ENCODE peak calls at places on chromosomes 5 and 9, in nine cellular contexts. W, Z, Q, C, A, S, X, R and D are unnamed samples.

GRCh38 chr9:110114888-110115259 is 93.1 kb downstream of the C9orf152 start:
- DNase-seq in W (no peak), Z (no peak), Q (peak; percentile 47), C (no peak), A (no peak), S (no peak), X (no peak), R (no peak), D (no peak)

GRCh38 chr5:175686826-175687225 is 29.0 kb downstream of the HRH2 start:
- DNase-seq in W (no peak), Z (no peak), Q (no peak), C (no peak), A (no peak), S (no peak), X (no peak), R (no peak), D (no peak)

GRCh38 chr9:112200699-112201098 is 25.6 kb upstream of the SUSD1 start:
- DNase-seq in W (no peak), Z (no peak), Q (no peak), C (no peak), A (no peak), S (no peak), X (no peak), R (no peak), D (no peak)

GRCh38 chr5:125390316-125390715 is 643.9 kb upstream of the ZNF608 start:
- DNase-seq in W (no peak), Z (no peak), Q (no peak), C (no peak), A (no peak), S (no peak), X (no peak), R (no peak), D (no peak)

GRCh38 chr5:156589859-156590216 is 260.3 kb upstream of the PPP1R2B start:
- DNase-seq in W (no peak), Z (no peak), Q (no peak), C (no peak), A (no peak), S (no peak), X (no peak), R (no peak), D (no peak)

GRCh38 chr5:74679968-74680367 is 5.1 kb upstream of the HEXB start:
- DNase-seq in W (no peak), Z (no peak), Q (peak; percentile 36), C (no peak), A (no peak), S (no peak), X (no peak), R (peak; percentile 23), D (no peak)

GRCh38 chr9:104868303-104868686 is 59.7 kb downstream of the ABCA1 start:
- DNase-seq in W (no peak), Z (no peak), Q (no peak), C (no peak), A (no peak), S (no peak), X (no peak), R (no peak), D (no peak)

GRCh38 chr5:178306430-178307225 is 74.0 kb upstream of the PHYKPL start:
- DNase-seq in W (no peak), Z (no peak), Q (no peak), C (peak; percentile 4), A (no peak), S (no peak), X (peak; percentile 58), R (no peak), D (no peak)

GRCh38 chr9:127361561-127361960 is 35.4 kb upstream of the SLC2A8 start:
- DNase-seq in W (no peak), Z (no peak), Q (no peak), C (no peak), A (no peak), S (peak; percentile 78), X (no peak), R (no peak), D (no peak)

GRCh38 chr5:172766287-172767104 is 4.5 kb downstream of the DUSP1 start:
- DNase-seq in W (peak; percentile 80), Z (no peak), Q (peak; percentile 81), C (peak; percentile 85), A (no peak), S (peak; percentile 79), X (peak; percentile 96), R (peak; percentile 88), D (peak; percentile 35)

GRCh38 chr9:115114084-115114483 is 3.9 kb downstream of the TNC start:
- DNase-seq in W (no peak), Z (no peak), Q (no peak), C (no peak), A (no peak), S (no peak), X (no peak), R (no peak), D (no peak)

DNA sequence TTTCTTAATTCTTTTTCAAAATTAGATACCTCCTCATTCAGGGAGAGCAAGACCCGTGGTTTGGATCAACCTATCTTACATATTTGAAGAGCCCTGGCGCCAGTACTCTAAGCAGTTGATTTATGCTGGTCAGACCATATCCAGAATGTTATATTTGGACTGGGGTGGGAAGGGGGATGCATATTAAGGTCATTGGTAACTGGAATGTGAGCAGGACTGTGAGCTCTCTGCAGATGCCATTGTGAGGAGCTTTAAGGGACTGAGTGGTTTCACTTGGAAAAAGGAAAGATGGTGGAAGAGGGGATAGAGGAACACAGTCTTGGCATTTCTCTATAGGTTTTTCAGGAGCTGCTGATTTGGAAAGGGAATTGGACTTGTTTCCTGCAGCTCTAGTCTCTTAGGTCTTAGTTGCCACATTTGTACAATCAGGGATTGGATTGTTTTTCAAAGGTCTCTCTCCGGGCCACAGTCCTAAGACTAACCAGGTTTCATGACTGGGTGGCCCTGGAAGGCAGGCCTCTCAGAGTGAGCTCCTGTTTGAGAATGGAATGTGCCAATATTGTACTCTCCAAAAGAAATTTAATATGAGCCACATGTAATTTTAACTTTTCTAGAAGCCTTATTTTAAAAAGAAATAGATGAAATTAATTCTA is 25.8 kb upstream of the F2R start:
- DNase-seq in W (no peak), Z (no peak), Q (no peak), C (no peak), A (no peak), S (no peak), X (no peak), R (no peak), D (no peak)
- H3K36me3 ChIP-seq in W (no peaks in the 10 kb centered on the region), Z (no peaks in the 10 kb centered on the region), Q (no peaks in the 10 kb centered on the region), C (no peaks in the 10 kb centered on the region), A (peaks cover 36% of the 10 kb centered on the region), S (no peaks in the 10 kb centered on the region), X (no peaks in the 10 kb centered on the region), R (no peaks in the 10 kb centered on the region), D (no peaks in the 10 kb centered on the region)

DNA sequence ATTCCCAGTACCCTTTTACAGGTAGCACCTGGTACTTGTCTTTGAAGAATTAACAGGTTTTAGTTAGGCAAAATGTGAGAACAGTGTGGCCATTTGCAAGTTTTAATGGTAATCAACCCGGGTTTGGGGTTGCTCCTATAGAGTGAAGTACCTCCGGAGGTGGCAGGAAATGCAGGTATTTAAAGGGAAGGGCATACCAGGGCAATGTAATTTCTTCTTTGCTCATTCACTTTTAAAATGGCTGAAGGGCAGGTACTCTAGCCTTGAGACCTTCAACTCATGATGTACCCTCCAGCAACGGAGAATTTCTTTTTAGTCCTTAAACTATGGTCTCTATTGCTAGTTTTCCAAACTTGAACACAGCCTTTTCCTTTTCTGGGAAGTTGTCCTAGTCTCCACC is 1.3 kb upstream of the HSPA4 start:
- DNase-seq in W (no peak), Z (no peak), Q (no peak), C (no peak), A (peak; percentile 65), S (no peak), X (no peak), R (peak; percentile 7), D (no peak)
- H3K4me3 ChIP-seq in W (no peak overlapping the region), Z (no peak overlapping the region), Q (peak overlapping the region; percentile 80), C (no peak overlapping the region), A (peak overlapping the region; percentile 99), S (peak overlapping the region; percentile 93), X (peak overlapping the region; percentile 96), R (peak overlapping the region; percentile 93), D (peak overlapping the region; percentile 99)

GRCh38 chr9:4855861-4856260 is 63.1 kb downstream of the RCL1 start:
- DNase-seq in W (no peak), Z (no peak), Q (peak; percentile 72), C (peak; percentile 41), A (no peak), S (peak; percentile 25), X (peak; percentile 73), R (peak; percentile 13), D (no peak)
- H3K36me3 ChIP-seq in W (peaks cover 3% of the 10 kb centered on the region), Z (peaks cover 78% of the 10 kb centered on the region), Q (no peaks in the 10 kb centered on the region), C (no peaks in the 10 kb centered on the region), A (peaks cover 82% of the 10 kb centered on the region), S (peaks cover 3% of the 10 kb centered on the region), X (peaks cover 18% of the 10 kb centered on the region), R (no peaks in the 10 kb centered on the region), D (peaks cover 57% of the 10 kb centered on the region)

GRCh38 chr9:100096378-100096916 is 2.4 kb downstream of the ERP44 start:
- DNase-seq in W (no peak), Z (no peak), Q (no peak), C (no peak), A (no peak), S (no peak), X (no peak), R (no peak), D (no peak)
- H3K4me3 ChIP-seq in W (no peak overlapping the region), Z (no peak overlapping the region), Q (no peak overlapping the region), C (no peak overlapping the region), A (peak overlapping the region; percentile 97), S (no peak overlapping the region), X (no peak overlapping the region), R (no peak overlapping the region), D (no peak overlapping the region)

DNA sequence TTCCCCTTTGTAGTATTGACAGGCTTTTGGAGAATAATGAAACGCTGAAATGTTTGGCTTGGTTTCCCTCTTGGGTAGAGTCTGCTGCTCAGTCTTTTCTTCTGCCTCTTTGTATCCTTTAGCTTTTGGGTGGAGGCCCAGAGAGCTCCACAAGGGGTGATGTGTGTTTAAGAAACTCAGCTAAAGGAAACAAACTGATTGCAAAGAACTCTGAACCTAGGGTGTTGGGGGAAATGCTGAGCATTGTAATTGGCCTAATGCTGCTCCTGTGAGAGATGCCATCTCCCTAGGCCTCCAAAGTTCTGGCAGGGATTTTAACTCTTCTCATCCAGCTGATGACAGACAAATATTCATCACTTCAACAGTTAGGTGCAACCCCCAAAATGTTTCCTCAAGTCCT is 30.7 kb upstream of the ZSWIM6 start:
- DNase-seq in W (no peak), Z (no peak), Q (peak; percentile 63), C (no peak), A (no peak), S (no peak), X (no peak), R (no peak), D (no peak)
- H3K36me3 ChIP-seq in W (no peaks in the 10 kb centered on the region), Z (no peaks in the 10 kb centered on the region), Q (no peaks in the 10 kb centered on the region), C (no peaks in the 10 kb centered on the region), A (no peaks in the 10 kb centered on the region), S (no peaks in the 10 kb centered on the region), X (no peaks in the 10 kb centered on the region), R (no peaks in the 10 kb centered on the region), D (no peaks in the 10 kb centered on the region)

DNA sequence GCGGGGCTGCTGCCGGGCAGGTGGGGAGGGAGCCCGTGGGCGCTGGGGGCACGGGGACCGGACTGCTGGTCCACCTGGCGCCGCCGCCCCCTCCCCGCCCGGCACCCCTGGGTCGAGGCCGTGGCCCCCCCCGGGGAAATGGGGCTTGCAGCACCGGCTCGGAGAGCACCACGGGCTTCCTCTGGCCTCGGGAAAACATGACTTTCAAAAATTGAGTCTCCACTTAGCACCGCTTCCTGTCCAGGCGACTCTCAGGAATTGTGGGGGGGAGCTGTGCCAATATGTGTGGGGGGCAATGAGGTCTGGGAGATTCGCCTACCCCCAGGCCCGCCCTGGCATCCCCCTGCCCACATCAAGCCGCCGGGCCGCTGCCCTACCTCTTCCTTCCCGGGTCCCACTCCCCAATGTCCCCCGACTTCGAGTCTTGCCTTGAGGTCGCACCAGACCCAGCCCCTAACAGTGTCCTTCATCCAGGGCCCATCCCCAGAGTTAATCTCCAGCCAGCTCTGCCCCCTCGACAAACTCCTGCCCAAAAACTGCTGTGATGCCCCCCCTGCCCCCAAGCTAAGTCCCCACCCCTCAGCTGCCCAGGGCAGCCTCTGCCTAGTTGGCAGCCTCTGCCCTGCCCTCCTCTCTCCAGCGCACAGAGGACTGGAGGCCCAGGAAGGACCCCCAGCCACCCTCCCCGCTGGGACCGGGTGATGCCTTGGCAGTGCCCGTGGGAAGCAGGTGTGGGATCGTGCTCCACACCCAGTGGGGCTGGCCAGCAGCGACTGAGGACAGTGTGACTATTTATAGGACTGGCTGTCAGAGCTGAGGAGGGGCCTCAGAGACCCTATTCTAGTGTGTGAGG is 3.9 kb downstream of the EGFL7 start:
- DNase-seq in W (no peak), Z (no peak), Q (no peak), C (no peak), A (no peak), S (no peak), X (no peak), R (no peak), D (no peak)
- H3K4me3 ChIP-seq in W (no peak overlapping the region), Z (peak overlapping the region; percentile 25), Q (no peak overlapping the region), C (peak overlapping the region; percentile 4), A (no peak overlapping the region), S (peak overlapping the region; percentile 38), X (peak overlapping the region; percentile 50), R (no peak overlapping the region), D (peak overlapping the region; percentile 20)